ENCODE peak calls at places on chromosomes 7 and 10, in five cellular contexts. V is HAP-1, Y is aorta, F is AG09309, A is tibial artery. Z is an unnamed sample.
A peak's percentile ranks its signal among the peaks of the same experiment; 100 is the strongest.

GRCh38 chr7:90877201-90877600 is 281.1 kb downstream of the CDK14 start:
- DNase-seq in V (no peak), Y (no peak), F (no peak), A (no peak), Z (no peak)

GRCh38 chr7:493661-494251 is 25.9 kb downstream of the PDGFA start:
- DNase-seq in V (no peak), Y (peak; percentile 29), F (no peak), A (peak; percentile 59), Z (peak; percentile 13)

GRCh38 chr7:79317728-79318127 is 135.7 kb downstream of the MAGI2 start:
- DNase-seq in V (no peak), Y (no peak), F (peak; percentile 63), A (no peak), Z (no peak)

GRCh38 chr10:49526624-49527023 is 12.3 kb downstream of the ERCC6 start:
- DNase-seq in V (no peak), Y (no peak), F (peak; percentile 59), A (no peak), Z (no peak)

GRCh38 chr7:140591178-140591902 is 49.3 kb downstream of the DENND2A start:
- DNase-seq in V (no peak), Y (no peak), F (no peak), A (no peak), Z (no peak)

GRCh38 chr10:59358576-59358975 is 3.8 kb downstream of the FAM13C start:
- DNase-seq in V (no peak), Y (no peak), F (no peak), A (no peak), Z (no peak)

GRCh38 chr10:45379891-45380540 is 6.0 kb downstream of the ALOX5 start:
- DNase-seq in V (no peak), Y (peak; percentile 88), F (no peak), A (peak; percentile 75), Z (peak; percentile 33)

GRCh38 chr10:21242915-21243314 is 282.6 kb downstream of the SKIDA1 start:
- DNase-seq in V (no peak), Y (no peak), F (no peak), A (no peak), Z (no peak)

GRCh38 chr7:4202954-4203353 is 479.1 kb upstream of the FOXK1 start:
- DNase-seq in V (no peak), Y (no peak), F (no peak), A (no peak), Z (no peak)

GRCh38 chr10:132944510-132944909 is 2.1 kb upstream of the CFAP46 start:
- DNase-seq in V (no peak), Y (no peak), F (no peak), A (peak; percentile 48), Z (no peak)

GRCh38 chr10:132941640-132942051 is 724 bp downstream of the CFAP46 start:
- DNase-seq in V (no peak), Y (no peak), F (no peak), A (no peak), Z (no peak)

GRCh38 chr10:132943555-132944404 is 1.4 kb upstream of the CFAP46 start:
- DNase-seq in V (no peak), Y (no peak), F (no peak), A (peak; percentile 39), Z (no peak)

GRCh38 chr10:132942101-132942739 is at the start of gene CFAP46:
- DNase-seq in V (peak; percentile 87), Y (peak; percentile 52), F (no peak), A (no peak), Z (peak; percentile 57)

DNA sequence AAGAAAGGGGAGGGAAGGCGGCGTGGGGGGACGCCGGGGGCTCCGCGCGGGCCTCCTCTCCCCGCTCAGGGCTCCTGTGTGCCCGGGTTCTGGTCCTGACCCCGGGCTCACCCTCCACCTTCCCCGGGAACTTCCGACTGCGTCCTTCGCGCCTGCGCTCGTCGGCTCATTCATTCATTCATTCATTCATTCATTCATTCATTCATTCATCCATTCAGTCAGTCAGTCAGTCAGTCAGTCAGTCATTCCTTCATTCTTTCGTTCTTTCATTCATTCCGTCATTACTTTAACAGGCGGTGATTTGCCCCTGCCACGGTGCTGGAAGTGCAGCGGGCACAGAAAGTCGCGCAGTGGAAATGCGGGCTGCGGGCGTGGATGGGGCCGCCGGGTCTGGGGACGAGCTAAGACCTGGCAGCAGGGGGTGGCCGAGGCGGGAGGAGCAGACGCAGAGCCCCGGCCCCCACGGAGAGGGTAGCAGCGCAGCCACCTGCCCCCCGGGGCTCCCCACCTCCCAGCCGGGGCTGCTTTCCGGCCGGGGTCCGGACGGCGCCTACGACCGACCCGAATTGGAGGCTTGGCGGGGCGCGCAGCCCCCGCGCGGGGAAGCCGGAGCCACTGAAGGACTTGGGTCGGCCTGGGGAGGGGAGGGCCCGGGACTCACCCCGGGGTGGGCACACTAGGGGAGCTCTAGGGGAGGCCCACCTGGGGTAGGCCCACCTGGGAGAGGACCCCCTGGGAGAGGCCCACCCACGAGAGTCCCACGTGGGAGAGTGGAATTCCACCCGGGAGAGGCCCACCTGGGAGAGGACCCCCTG is 577 bp upstream of the CFAP46 start:
- DNase-seq in V (peak; percentile 4), Y (peak; percentile 41), F (no peak), A (no peak), Z (no peak)
- H3K4me3 ChIP-seq in V (peak overlapping the region; percentile 45), Y (no peak overlapping the region), F (peak overlapping the region; percentile 24), A (peak overlapping the region; percentile 16), Z (peak overlapping the region; percentile 77)

GRCh38 chr7:13049946-13050345 is 362.5 kb downstream of the ARL4A start:
- DNase-seq in V (no peak), Y (no peak), F (no peak), A (no peak), Z (no peak)
- H3K4me3 ChIP-seq in V (no peak overlapping the region), Y (no peak overlapping the region), F (no peak overlapping the region), A (no peak overlapping the region), Z (no peak overlapping the region)

GRCh38 chr10:119778776-119779445 is 53.1 kb downstream of the INPP5F start:
- DNase-seq in V (no peak), Y (no peak), F (no peak), A (no peak), Z (no peak)

GRCh38 chr10:119782981-119783664 is 57.3 kb downstream of the INPP5F start:
- DNase-seq in V (no peak), Y (no peak), F (no peak), A (no peak), Z (no peak)

GRCh38 chr10:119783665-119784027 is 57.8 kb downstream of the INPP5F start:
- DNase-seq in V (no peak), Y (no peak), F (no peak), A (no peak), Z (no peak)

GRCh38 chr10:119781498-119781897 is 55.6 kb downstream of the INPP5F start:
- DNase-seq in V (no peak), Y (no peak), F (no peak), A (no peak), Z (no peak)

DNA sequence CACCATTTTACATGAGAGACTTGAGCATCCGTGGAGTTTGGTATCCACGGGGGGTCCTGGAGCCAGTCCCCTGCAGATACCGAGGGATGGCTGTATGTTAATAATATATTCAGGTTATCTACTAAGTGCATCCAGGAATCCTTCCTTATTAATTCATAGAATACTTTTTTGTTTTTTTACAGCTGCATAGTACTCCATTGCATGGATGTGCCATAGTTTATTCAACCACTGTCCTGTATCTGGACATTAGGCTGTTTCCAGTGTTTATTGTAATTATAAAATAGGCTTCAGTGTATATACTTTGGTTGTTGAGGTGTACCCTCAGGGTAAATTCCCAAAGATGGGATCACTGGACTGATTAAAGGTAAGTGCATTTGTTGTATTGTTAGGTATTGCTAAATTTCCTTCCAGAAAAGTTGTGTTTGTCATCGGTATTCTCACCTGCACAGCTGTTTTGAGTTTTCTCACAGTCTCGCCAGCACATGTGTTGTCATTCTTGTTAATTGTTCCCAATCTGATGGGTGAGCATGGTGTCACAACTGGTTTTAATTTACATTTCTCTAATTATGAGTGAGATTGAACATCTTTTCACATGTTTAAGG is 55.1 kb downstream of the INPP5F start:
- DNase-seq in V (no peak), Y (no peak), F (no peak), A (no peak), Z (no peak)
- H3K4me3 ChIP-seq in V (no peak overlapping the region), Y (no peak overlapping the region), F (no peak overlapping the region), A (no peak overlapping the region), Z (no peak overlapping the region)

DNA sequence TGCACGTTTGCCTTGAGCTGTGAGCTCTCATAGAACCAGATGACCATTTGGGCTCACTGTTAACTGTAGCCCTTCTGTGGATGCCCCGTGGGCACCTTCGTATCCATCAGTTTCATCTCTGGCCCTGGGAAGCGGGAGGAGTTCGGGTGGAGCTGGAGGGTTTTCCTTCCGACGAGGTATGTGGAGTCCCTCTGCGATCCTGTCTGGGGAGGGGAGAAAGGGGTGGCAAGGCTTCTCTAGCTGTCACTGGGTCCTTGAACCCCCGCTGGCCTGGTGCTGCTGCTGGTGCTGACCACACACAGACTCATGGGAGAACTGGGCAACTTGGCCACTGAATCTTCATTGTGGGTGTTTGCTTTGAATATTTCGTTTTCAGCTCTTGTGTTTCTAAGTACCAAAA is 32.7 kb downstream of the INPP5A start:
- DNase-seq in V (no peak), Y (no peak), F (no peak), A (no peak), Z (no peak)
- H3K4me3 ChIP-seq in V (no peak overlapping the region), Y (no peak overlapping the region), F (no peak overlapping the region), A (no peak overlapping the region), Z (no peak overlapping the region)

DNA sequence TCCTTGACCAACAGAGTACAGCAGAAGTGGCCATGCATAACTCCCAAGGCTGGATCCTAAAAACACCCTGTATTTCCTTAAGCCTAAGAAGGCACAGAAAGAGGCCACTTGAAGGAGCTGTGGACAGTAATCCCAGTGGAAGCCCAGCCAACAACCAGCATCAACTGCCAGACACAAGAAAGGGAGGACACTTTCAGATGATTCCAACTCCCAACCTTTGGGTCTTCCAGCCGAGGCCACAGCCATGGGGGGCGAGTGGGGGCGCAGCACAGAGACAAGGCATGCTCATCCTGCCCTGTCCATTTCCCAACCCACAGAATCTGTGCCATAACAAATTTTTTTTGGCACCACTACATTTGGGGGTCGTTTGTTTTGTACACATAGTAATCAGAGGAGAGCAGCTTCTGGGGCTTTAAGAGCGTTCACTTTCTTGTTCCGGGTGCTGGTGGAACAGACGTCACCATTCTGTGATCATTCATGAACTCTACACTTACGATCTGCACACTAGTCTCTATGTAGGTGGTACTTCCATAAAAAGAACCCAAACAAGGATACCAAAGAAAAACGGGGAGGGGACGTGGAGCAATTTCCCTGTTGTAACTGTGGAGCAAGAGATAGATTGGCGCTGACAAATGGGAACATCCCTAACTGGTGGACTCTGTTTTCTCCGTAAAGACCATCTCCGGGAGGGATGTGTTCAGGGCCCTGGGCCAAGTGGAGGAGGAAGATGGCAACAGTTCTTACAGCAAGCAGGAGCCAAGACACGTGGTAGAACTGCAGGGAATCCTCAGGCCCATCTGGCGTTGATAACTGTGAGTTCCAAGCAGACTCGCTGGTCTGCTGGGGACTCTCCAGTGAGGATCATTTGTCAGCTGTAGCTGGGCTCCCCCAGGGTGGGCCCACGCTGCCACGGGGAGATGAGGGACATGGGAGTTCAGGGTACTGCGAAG is 5.9 kb upstream of the SLC29A3 start:
- DNase-seq in V (no peak), Y (peak; percentile 70), F (peak; percentile 52), A (no peak), Z (peak; percentile 58)
- H3K4me3 ChIP-seq in V (no peak overlapping the region), Y (no peak overlapping the region), F (no peak overlapping the region), A (no peak overlapping the region), Z (peak overlapping the region; percentile 42)

DNA sequence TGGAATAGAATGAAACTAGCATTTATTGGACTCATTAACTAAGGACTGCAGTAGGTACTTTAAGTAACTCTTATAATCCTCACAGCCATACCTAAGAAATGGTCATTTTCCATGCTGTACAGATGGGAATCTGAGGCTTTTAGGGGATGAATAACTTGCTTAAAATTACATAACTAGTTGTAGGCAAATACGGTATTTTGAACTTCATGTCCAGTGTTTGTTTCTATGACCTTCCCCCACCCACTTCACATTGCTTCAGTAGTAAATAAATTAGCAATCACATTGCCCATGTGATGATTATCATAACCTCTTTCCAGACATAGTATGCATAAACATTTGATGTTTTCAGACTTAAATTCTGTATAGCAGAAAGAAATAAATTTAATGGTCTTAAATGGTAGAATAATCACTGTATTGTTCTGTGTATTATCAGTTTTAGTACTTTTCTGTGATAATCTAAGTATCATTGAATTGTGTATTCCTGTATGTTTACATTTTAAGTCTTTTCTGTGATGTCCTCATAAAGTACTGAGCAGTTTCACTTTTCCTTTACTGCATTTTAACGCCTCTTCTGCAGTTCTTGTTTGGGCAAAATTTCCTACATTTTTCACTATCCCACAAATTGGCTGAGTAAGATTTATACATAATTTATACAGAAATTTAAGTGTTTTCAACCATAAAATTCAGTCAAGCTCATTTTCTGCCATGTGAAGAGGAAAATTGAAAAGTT is 48.3 kb downstream of the ANKIB1 start:
- DNase-seq in V (no peak), Y (no peak), F (no peak), A (no peak), Z (no peak)
- H3K4me3 ChIP-seq in V (no peak overlapping the region), Y (peak overlapping the region; percentile 34), F (no peak overlapping the region), A (peak overlapping the region; percentile 16), Z (peak overlapping the region; percentile 45)